ENCODE peak calls at places on chromosomes 5 and 9, in four cellular contexts. D, J, M and F are unnamed samples.

GRCh38 chr9:119365291-119366027 is 3.8 kb downstream of the BRINP1 start:
- DNase-seq in D (peak), J (no peak), M (peak), F (peak)

GRCh38 chr9:5870020-5870339 is 20.7 kb upstream of the MLANA start:
- DNase-seq in D (no peak), J (no peak), M (no peak), F (no peak)

GRCh38 chr5:132767150-132767549 is 9.9 kb downstream of the SEPTIN8 start:
- DNase-seq in D (no peak), J (no peak), M (no peak), F (peak)

GRCh38 chr5:122424211-122424610 is 112.2 kb downstream of the SNCAIP start:
- DNase-seq in D (no peak), J (no peak), M (no peak), F (no peak)

GRCh38 chr5:156147251-156147947 is 179.6 kb upstream of the SGCD start:
- DNase-seq in D (no peak), J (no peak), M (no peak), F (no peak)

GRCh38 chr9:70617033-70617432 is 202.6 kb upstream of the KLF9 start:
- DNase-seq in D (no peak), J (no peak), M (no peak), F (no peak)

GRCh38 chr9:38713426-38713825 is 6.5 kb downstream of the FAM240B start:
- DNase-seq in D (no peak), J (no peak), M (no peak), F (no peak)

GRCh38 chr5:165781703-165782102 is 2276.3 kb downstream of the MAT2B start:
- DNase-seq in D (no peak), J (no peak), M (no peak), F (no peak)